ENCODE peak calls at places on chromosomes 11 and 22, in four cellular contexts. One of them, this sample, is unnamed.

GRCh38 chr22:38097557-38098409 is 12.7 kb downstream of the BAIAP2L2 start:
- DNase-seq in iris pigment epithelial cell: peak
- DNase-seq in caudate nucleus: no peak
- DNase-seq in adrenal gland: no peak
- DNase-seq in this sample: no peak

GRCh38 chr11:64317961-64318693 is at the start of gene PRDX5:
- DNase-seq in adrenal gland: peak
- DNase-seq in caudate nucleus: peak
- DNase-seq in iris pigment epithelial cell: peak
- DNase-seq in this sample: peak

GRCh38 chr11:10941429-10941828 is 83.6 kb upstream of the ZBED5 start:
- DNase-seq in iris pigment epithelial cell: no peak
- DNase-seq in caudate nucleus: no peak
- DNase-seq in adrenal gland: no peak
- DNase-seq in this sample: no peak

GRCh38 chr11:595400-595799 is 19.1 kb downstream of the PHRF1 start:
- DNase-seq in caudate nucleus: no peak
- DNase-seq in adrenal gland: no peak
- DNase-seq in iris pigment epithelial cell: no peak
- DNase-seq in this sample: no peak

GRCh38 chr11:132646890-132647289 is 885.4 kb downstream of the OPCML start:
- DNase-seq in caudate nucleus: no peak
- DNase-seq in adrenal gland: no peak
- DNase-seq in iris pigment epithelial cell: no peak
- DNase-seq in this sample: no peak

GRCh38 chr22:47366026-47366767 is 603.7 kb downstream of the TBC1D22A start:
- DNase-seq in iris pigment epithelial cell: no peak
- DNase-seq in adrenal gland: peak
- DNase-seq in caudate nucleus: no peak
- DNase-seq in this sample: no peak

GRCh38 chr11:46338988-46339666 is 8.1 kb upstream of the DGKZ start:
- DNase-seq in adrenal gland: no peak
- DNase-seq in caudate nucleus: no peak
- DNase-seq in iris pigment epithelial cell: no peak
- DNase-seq in this sample: no peak

GRCh38 chr11:18368236-18368635 is 26.1 kb upstream of the LDHA start:
- DNase-seq in adrenal gland: no peak
- DNase-seq in iris pigment epithelial cell: peak
- DNase-seq in caudate nucleus: no peak
- DNase-seq in this sample: no peak

GRCh38 chr11:62145261-62145871 is 21.6 kb downstream of the INCENP start:
- DNase-seq in iris pigment epithelial cell: no peak
- DNase-seq in adrenal gland: peak
- DNase-seq in caudate nucleus: no peak
- DNase-seq in this sample: no peak

GRCh38 chr11:105070221-105070789 is 25.2 kb upstream of the CARD16 start:
- DNase-seq in iris pigment epithelial cell: no peak
- DNase-seq in adrenal gland: no peak
- DNase-seq in caudate nucleus: no peak
- DNase-seq in this sample: no peak

GRCh38 chr11:133337905-133338536 is 194.3 kb downstream of the OPCML start:
- DNase-seq in iris pigment epithelial cell: no peak
- DNase-seq in caudate nucleus: no peak
- DNase-seq in adrenal gland: no peak
- DNase-seq in this sample: no peak

This sample was measured in amygdala.